ENCODE peak calls at places on chromosome 17, in four cellular contexts. V, S, K and F are unnamed samples.

GRCh38 chr17:75160211-75160610 is 5.9 kb upstream of the JPT1 start:
- DNase-seq in V (no peak), S (no peak), K (no peak), F (no peak)

GRCh38 chr17:38441429-38442061 is 13.3 kb downstream of the ARHGAP23 start:
- DNase-seq in V (no peak), S (no peak), K (no peak), F (no peak)

GRCh38 chr17:80349437-80350160 is 65.4 kb upstream of the ENDOV start:
- DNase-seq in V (no peak), S (no peak), K (no peak), F (no peak)

GRCh38 chr17:27654654-27655524 is 23.9 kb downstream of the LGALS9 start:
- DNase-seq in V (peak; percentile 86), S (peak; percentile 43), K (peak; percentile 85), F (no peak)

GRCh38 chr17:61221597-61222471 is 177.8 kb upstream of the TBX2 start:
- DNase-seq in V (no peak), S (no peak), K (no peak), F (no peak)

GRCh38 chr17:37024181-37024637 is 75.5 kb downstream of the AATF start:
- DNase-seq in V (peak; percentile 52), S (no peak), K (no peak), F (no peak)

GRCh38 chr17:81090361-81091133 is 55.6 kb downstream of the BAIAP2 start:
- DNase-seq in V (peak; percentile 57), S (no peak), K (peak; percentile 91), F (no peak)

GRCh38 chr17:1709403-1709891 is 730 bp downstream of the TLCD2 start:
- DNase-seq in V (peak; percentile 39), S (no peak), K (no peak), F (no peak)

GRCh38 chr17:28796062-28796461 is 46.5 kb downstream of the FAM222B start:
- DNase-seq in V (no peak), S (no peak), K (no peak), F (no peak)

GRCh38 chr17:32783602-32784001 is 93.3 kb downstream of the MYO1D start:
- DNase-seq in V (peak; percentile 69), S (no peak), K (no peak), F (peak; percentile 52)

GRCh38 chr17:79788989-79789942 is 7.6 kb downstream of the CBX8 start:
- DNase-seq in V (peak; percentile 91), S (no peak), K (no peak), F (no peak)

GRCh38 chr17:27218719-27219488 is 75.0 kb upstream of the WSB1 start:
- DNase-seq in V (no peak), S (no peak), K (no peak), F (no peak)

GRCh38 chr17:40524243-40524965 is 23.0 kb upstream of the TNS4 start:
- DNase-seq in V (no peak), S (no peak), K (no peak), F (no peak)

GRCh38 chr17:38907930-38908675 is 17.3 kb upstream of the LASP1NB start:
- DNase-seq in V (no peak), S (no peak), K (no peak), F (no peak)

GRCh38 chr17:488993-489757 is 136.6 kb upstream of the RPH3AL start:
- DNase-seq in V (peak; percentile 37), S (no peak), K (peak; percentile 71), F (no peak)

GRCh38 chr17:9959377-9959981 is 54.4 kb upstream of the RCVRN start:
- DNase-seq in V (peak; percentile 87), S (no peak), K (peak; percentile 61), F (no peak)
- TF ChIP-seq CTCF in V (peak; percentile 82), S (no peak), K (peak; percentile 31), F (peak; percentile 46)

DNA sequence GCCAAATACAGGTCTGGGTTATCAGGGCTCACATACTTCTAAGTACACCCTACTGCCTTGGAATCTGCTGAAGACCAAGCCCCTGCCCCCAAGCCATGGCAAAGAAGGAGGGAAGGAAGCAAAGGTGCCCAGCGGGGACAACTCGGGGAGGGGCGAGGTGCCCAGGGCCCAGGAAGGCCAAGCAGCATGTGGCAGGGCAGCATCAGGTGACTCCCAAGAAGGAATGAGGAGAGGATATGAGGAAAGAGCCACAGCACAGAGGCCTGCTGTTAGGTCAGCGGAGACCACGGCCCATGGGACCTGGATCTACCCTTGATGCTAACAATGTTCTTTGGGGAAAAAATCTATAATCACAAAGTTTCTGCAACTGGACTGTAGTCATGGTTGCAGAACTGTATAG is 142.6 kb upstream of the CRHR1 start:
- DNase-seq in V (no peak), S (no peak), K (no peak), F (no peak)
- H3K4me3 ChIP-seq in V (no peak overlapping the region), S (no peak overlapping the region), K (no peak overlapping the region), F (no peak overlapping the region)

GRCh38 chr17:71760062-71760720 is 360.6 kb upstream of the SOX9 start:
- DNase-seq in V (no peak), S (no peak), K (no peak), F (no peak)
- TF ChIP-seq CTCF in V (peak; percentile 16), S (no peak), K (no peak), F (peak; percentile 9)

DNA sequence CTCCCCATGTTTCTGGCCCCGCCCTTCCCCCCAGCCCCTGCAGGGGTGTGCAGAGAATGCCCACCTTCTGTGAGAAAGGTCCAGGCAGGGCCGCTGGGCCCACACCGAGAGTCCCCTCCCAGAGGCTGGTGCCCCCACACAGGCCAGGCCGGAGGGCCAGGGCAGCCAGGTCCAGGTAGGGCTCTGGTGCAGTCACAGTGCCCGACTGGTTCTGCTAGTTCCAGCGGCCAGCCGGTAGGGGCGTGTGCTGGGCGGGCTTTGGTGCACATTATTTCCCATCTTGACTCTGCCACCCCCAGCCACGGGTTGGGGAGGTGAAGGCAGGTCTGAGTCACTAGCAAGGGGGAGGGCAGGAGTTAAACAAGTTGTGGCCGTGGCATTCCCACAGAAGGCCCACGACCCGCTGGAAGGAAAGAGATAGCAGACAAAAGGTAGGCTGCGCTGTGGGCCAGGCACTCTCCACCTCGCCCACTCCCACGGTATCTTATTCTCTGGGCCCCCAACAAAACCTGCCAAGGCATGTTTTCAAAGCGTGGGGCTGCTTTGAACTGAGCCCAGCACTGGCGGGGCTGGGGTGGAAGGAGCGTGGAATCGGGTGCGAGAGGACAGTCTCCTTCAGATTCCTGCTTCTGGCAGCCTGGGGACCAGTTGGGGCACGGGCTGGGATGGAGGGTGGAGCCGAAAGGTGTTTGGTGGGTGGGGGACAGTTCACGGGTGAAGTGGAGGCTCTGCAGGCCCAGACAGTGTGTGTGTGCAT is 1.9 kb downstream of the EPN3 start:
- DNase-seq in V (peak; percentile 55), S (peak; percentile 81), K (no peak), F (no peak)
- H3K4me3 ChIP-seq in V (peak overlapping the region; percentile 56), S (peak overlapping the region; percentile 53), K (no peak overlapping the region), F (no peak overlapping the region)

GRCh38 chr17:9802701-9803100 is 11.3 kb upstream of the DHRS7C start:
- DNase-seq in V (no peak), S (no peak), K (no peak), F (no peak)

GRCh38 chr17:9805769-9806168 is 14.4 kb upstream of the DHRS7C start:
- DNase-seq in V (no peak), S (no peak), K (no peak), F (no peak)

GRCh38 chr17:9801505-9801904 is 10.1 kb upstream of the DHRS7C start:
- DNase-seq in V (no peak), S (no peak), K (no peak), F (no peak)

GRCh38 chr17:9798724-9799123 is 7.3 kb upstream of the DHRS7C start:
- DNase-seq in V (no peak), S (no peak), K (no peak), F (no peak)

GRCh38 chr17:9802294-9802693 is 10.9 kb upstream of the DHRS7C start:
- DNase-seq in V (no peak), S (no peak), K (no peak), F (no peak)
- TF ChIP-seq CTCF in V (no peak), S (no peak), K (no peak), F (no peak)

DNA sequence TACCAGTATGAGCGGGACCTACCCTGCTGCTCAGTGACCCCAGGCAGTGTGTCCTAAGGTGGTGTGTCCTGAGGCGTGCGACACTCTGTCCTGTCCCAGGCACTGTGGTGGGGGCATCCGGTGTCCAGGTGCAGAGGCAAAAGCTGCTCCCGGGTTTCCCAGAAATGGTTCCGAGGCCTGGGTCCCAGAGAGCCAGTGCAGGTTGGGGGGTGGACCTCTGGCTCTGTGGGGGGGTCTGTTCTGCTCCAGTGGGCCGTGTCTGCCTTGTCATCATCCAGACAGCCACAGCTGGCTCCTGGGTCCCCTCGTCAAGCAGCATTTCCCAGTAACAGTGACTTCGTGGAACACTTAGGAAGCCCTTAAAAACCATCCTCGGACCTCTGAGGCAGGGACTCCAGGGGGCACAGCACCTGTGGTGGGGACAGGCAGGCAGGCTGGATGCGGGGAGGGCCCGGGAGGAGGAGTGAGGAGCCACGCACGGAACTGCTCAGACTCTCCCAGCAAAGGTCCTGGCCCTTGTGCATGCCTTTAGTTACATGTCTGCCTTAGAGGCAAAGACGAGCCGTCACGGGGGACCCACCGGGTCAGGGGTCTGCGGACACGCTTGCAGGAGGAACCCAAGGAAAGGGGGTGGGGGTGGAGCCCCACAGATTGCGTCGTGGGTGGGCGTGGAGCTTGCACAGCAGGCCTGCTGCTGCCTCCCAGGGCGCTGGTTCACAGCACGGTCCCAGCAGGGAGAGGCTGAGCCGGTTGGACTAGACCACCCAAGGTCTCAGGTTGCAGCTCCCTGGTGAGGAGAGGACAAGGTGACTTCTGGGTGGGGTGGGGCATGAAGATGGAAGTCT is 5.6 kb downstream of the SLC16A3 start:
- DNase-seq in V (no peak), S (no peak), K (no peak), F (no peak)
- H3K4me3 ChIP-seq in V (no peak overlapping the region), S (no peak overlapping the region), K (no peak overlapping the region), F (no peak overlapping the region)

GRCh38 chr17:14196337-14196997 is 40.2 kb downstream of the CDRT15 start:
- DNase-seq in V (no peak), S (no peak), K (no peak), F (no peak)
- TF ChIP-seq CTCF in V (peak; percentile 35), S (no peak), K (peak; percentile 20), F (no peak)

GRCh38 chr17:57597531-57598453 is 147.3 kb downstream of the CCDC182 start:
- DNase-seq in V (peak; percentile 89), S (peak; percentile 62), K (peak; percentile 63), F (peak; percentile 39)
- H3K4me3 ChIP-seq in V (no peak overlapping the region), S (no peak overlapping the region), K (no peak overlapping the region), F (no peak overlapping the region)

DNA sequence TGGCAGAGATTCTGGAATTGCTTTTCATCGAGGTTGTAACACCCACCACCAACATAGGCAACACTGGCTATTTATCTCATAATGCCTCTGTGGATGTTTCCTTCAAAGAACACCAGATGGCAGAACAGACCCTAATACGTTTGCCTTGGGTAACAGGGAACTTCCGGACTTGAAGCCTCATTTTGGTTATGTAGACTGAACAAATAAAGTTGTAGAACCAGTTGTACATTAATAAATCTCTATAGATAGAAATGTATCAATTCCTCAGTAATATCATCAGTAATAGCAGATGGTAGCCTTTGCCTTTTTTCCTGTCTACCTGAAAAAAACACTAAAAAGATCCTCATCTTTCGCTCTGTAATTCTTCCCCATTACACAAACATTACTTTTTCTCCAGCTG is 25.9 kb upstream of the APOH start:
- DNase-seq in V (peak; percentile 73), S (no peak), K (no peak), F (no peak)
- TF ChIP-seq CTCF in V (peak; percentile 82), S (no peak), K (peak; percentile 70), F (peak; percentile 72)